ENCODE peak calls at places on chromosomes 7 and 10, in four cellular contexts. T is stomach, U is AG04450, W is HepG2. E is an unnamed sample.

GRCh38 chr10:93079663-93080349 is 6.1 kb downstream of the CYP26A1 start:
- DNase-seq in T (no peak), U (no peak), W (no peak), E (no peak)

GRCh38 chr7:156778668-156779067 is 114.3 kb downstream of the LMBR1 start:
- DNase-seq in T (no peak), U (no peak), W (no peak), E (no peak)

GRCh38 chr10:36063396-36063795 is 421.3 kb upstream of the FZD8 start:
- DNase-seq in T (no peak), U (no peak), W (no peak), E (no peak)

GRCh38 chr10:103117247-103117646 is 75.8 kb downstream of the NT5C2 start:
- DNase-seq in T (no peak), U (no peak), W (no peak), E (no peak)

GRCh38 chr10:62266611-62267010 is 2.0 kb downstream of the RTKN2 start:
- DNase-seq in T (no peak), U (no peak), W (no peak), E (no peak)

GRCh38 chr7:140062118-140062527 is 628 bp downstream of the PARP12 start:
- DNase-seq in T (no peak), U (no peak), W (no peak), E (peak)

GRCh38 chr10:18476283-18476682 is 175.1 kb downstream of the NSUN6 start:
- DNase-seq in T (no peak), U (no peak), W (no peak), E (no peak)

GRCh38 chr7:82441916-82442478 is 1.6 kb downstream of the CACNA2D1 start:
- DNase-seq in T (no peak), U (no peak), W (no peak), E (peak)

GRCh38 chr7:159040146-159040545 is 104.5 kb downstream of the VIPR2 start:
- DNase-seq in T (no peak), U (no peak), W (no peak), E (no peak)

GRCh38 chr7:106493041-106493731 is 167.8 kb downstream of the CCDC71L start:
- DNase-seq in T (peak), U (no peak), W (no peak), E (no peak)

GRCh38 chr7:112211348-112211907 is 4.9 kb downstream of the ZNF277 start:
- DNase-seq in T (no peak), U (no peak), W (peak), E (peak)

GRCh38 chr7:73856941-73857340 is 4.0 kb upstream of the TMEM270 start:
- DNase-seq in T (no peak), U (no peak), W (no peak), E (no peak)

GRCh38 chr10:8136745-8137144 is 82.3 kb downstream of the GATA3 start:
- DNase-seq in T (no peak), U (no peak), W (no peak), E (no peak)

GRCh38 chr10:122237326-122237725 is 33.8 kb upstream of the BTBD16 start:
- DNase-seq in T (no peak), U (no peak), W (no peak), E (no peak)

GRCh38 chr7:158327571-158328180 is 259.9 kb downstream of the PTPRN2 start:
- DNase-seq in T (no peak), U (no peak), W (no peak), E (no peak)

GRCh38 chr10:123865880-123866279 is 25.7 kb downstream of the CPXM2 start:
- DNase-seq in T (peak), U (no peak), W (no peak), E (no peak)

GRCh38 chr10:28429573-28430216 is 103.2 kb upstream of the WAC start:
- DNase-seq in T (no peak), U (no peak), W (peak), E (peak)

GRCh38 chr10:79241990-79242619 is 105.2 kb upstream of the PPIF start:
- DNase-seq in T (peak), U (no peak), W (no peak), E (peak)

GRCh38 chr7:138875794-138876193 is 77.8 kb upstream of the ATP6V0A4 start:
- DNase-seq in T (no peak), U (peak), W (no peak), E (peak)

GRCh38 chr7:116534790-116535189 is 10.0 kb downstream of the CAV1 start:
- DNase-seq in T (no peak), U (no peak), W (no peak), E (peak)

GRCh38 chr10:43585046-43585445 is 10.6 kb upstream of the ZNF239 start:
- DNase-seq in T (no peak), U (no peak), W (no peak), E (no peak)

GRCh38 chr10:58414270-58415041 is 29.2 kb downstream of the TFAM start:
- DNase-seq in T (no peak), U (peak), W (peak), E (peak)

GRCh38 chr10:14485986-14486385 is 155.3 kb upstream of the FRMD4A start:
- DNase-seq in T (no peak), U (no peak), W (no peak), E (no peak)

GRCh38 chr10:92238586-92239098 is 52.2 kb downstream of the CPEB3 start:
- DNase-seq in T (peak), U (no peak), W (peak), E (peak)

GRCh38 chr10:5683065-5683464 is 1.6 kb upstream of the TASOR2 start:
- DNase-seq in T (no peak), U (no peak), W (no peak), E (no peak)

GRCh38 chr7:13822678-13823077 is 166.8 kb downstream of the ETV1 start:
- DNase-seq in T (no peak), U (no peak), W (no peak), E (no peak)

GRCh38 chr10:36336315-36336714 is 694.2 kb upstream of the FZD8 start:
- DNase-seq in T (no peak), U (peak), W (no peak), E (peak)

GRCh38 chr10:83023647-83024046 is 1115.7 kb upstream of the GHITM start:
- DNase-seq in T (no peak), U (no peak), W (no peak), E (no peak)

GRCh38 chr10:480928-481551 is 208.4 kb downstream of the DIP2C start:
- DNase-seq in T (peak), U (no peak), W (no peak), E (peak)

GRCh38 chr10:7832060-7832459 is 13.8 kb downstream of the TAF3 start:
- DNase-seq in T (no peak), U (no peak), W (no peak), E (no peak)

GRCh38 chr10:103433858-103434257 is 18.3 kb downstream of the CALHM2 start:
- DNase-seq in T (no peak), U (no peak), W (no peak), E (peak)

GRCh38 chr7:157690058-157690832 is 353.4 kb downstream of the DNAJB6 start:
- DNase-seq in T (no peak), U (no peak), W (no peak), E (peak)

GRCh38 chr10:70847666-70848360 is 32.1 kb downstream of the SGPL1 start:
- DNase-seq in T (no peak), U (no peak), W (no peak), E (no peak)

GRCh38 chr7:81457858-81458522 is 311.9 kb downstream of the HGF start:
- DNase-seq in T (no peak), U (no peak), W (no peak), E (peak)

GRCh38 chr7:39621261-39621660 is 2.1 kb upstream of the RALA start:
- DNase-seq in T (no peak), U (peak), W (no peak), E (peak)

GRCh38 chr10:46255696-46256355 is 31.0 kb upstream of the ANTXRL start:
- DNase-seq in T (peak), U (no peak), W (peak), E (peak)

GRCh38 chr10:31134303-31134928 is 102.8 kb upstream of the ZNF438 start:
- DNase-seq in T (no peak), U (no peak), W (peak), E (peak)

GRCh38 chr7:149720372-149721083 is 52.9 kb downstream of the ZNF467 start:
- DNase-seq in T (peak), U (no peak), W (peak), E (peak)
- H3K4me3 ChIP-seq in T (no peak), U (no peak), W (peak), E (no peak)

DNA sequence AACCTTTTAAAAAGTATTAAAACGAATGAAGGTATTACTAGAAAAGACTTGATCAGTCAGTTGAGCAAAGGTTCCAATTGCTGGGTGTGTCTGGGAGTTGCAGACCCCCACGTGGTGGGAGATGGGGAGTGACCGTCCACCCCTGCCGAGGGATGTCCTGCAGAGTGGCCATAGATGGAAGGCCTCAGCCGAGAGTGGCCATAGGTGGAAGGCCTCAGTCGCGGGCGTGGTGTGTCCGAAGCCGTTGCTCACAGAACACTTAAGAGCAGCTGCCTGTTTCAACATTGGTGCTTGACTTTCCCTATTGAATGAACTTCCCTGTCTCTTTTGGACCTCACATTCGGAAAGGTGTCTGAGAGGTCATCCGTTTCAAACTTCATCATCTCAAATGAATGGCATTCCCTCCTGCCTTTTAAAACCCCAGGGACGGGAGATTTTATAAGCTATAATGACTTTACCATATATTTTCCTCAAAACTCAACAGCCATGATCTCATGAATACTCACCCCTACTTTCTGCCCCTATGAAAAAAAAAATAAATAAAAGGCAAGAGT is 69.5 kb downstream of the CAMK1D start:
- DNase-seq in T (no peak), U (no peak), W (no peak), E (no peak)
- H3K4me3 ChIP-seq in T (no peak), U (no peak), W (no peak), E (no peak)

DNA sequence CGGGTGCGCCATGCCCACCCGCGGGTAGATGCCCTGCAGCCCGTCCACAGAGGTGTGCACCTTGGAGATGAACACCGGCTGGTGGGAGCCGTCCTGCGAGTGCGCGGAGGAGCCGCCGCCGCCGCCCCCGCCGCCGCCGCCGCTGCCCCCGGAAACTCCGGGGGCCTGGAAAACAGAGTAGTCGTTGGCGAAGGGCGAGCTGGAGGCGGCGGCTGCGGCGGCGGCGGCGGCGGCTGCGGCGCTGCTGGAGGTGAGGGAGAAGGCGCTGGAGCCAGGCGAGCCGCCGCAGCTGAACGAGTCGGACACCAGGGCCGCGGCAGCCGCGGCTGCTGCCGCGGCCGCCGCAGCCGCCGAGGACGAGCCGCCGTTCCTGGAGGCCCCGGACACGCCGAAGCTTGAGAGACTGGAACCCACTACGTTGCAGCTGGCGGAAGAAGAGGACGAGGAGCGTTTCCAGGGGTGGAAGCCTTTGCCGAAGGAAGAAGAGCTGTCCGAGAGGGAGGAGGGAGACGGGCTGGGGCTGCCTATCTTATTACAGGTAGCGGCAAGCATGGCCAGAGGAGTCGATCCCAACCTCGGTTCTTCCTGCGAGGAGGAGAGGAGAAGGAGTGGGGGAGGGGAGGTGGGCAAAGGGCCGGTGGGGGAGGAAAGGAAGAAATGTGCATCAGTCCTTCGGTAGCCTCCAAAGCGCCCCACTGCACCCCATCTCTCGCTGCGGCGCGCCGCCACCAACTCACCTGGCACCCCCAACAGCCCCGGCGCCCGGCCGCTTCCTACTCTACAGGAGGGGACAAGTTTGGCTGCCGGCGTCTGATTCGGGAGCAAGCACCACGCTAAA is 1.3 kb downstream of the SP8 start:
- DNase-seq in T (peak), U (no peak), W (no peak), E (no peak)
- H3K4me3 ChIP-seq in T (peak), U (peak), W (peak), E (peak)

GRCh38 chr7:46937826-46938225 is 644.1 kb downstream of the TNS3 start:
- DNase-seq in T (no peak), U (no peak), W (no peak), E (no peak)

GRCh38 chr7:46939089-46939488 is 642.8 kb downstream of the TNS3 start:
- DNase-seq in T (no peak), U (no peak), W (no peak), E (no peak)

GRCh38 chr7:46939558-46939957 is 642.4 kb downstream of the TNS3 start:
- DNase-seq in T (no peak), U (no peak), W (no peak), E (no peak)

GRCh38 chr7:46942574-46942973 is 639.3 kb downstream of the TNS3 start:
- DNase-seq in T (no peak), U (no peak), W (no peak), E (no peak)

DNA sequence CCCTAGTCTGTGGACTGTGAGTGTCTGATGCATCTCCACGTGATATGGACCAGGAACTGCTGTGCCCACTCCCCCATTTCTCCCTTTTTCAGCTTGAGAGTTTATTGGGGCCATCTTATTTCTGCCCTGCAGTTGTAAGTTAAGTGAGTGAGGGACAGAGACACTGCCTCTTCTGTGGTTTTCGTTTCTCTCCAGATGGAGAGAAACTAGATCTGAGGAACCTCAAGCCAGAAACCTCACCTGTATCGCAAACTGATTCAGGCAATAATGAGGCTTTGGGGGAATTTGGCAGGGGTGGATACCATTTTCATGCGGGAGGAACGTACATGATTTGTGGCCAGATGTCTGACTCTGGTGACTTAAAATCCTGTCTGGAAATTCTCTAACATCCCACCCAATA is 641.7 kb downstream of the TNS3 start:
- DNase-seq in T (no peak), U (no peak), W (no peak), E (no peak)
- H3K4me3 ChIP-seq in T (no peak), U (no peak), W (no peak), E (no peak)

GRCh38 chr7:5296627-5297226 is 14.0 kb downstream of the SLC29A4 start:
- DNase-seq in T (no peak), U (no peak), W (no peak), E (no peak)

GRCh38 chr7:5296015-5296621 is 13.4 kb downstream of the SLC29A4 start:
- DNase-seq in T (no peak), U (no peak), W (no peak), E (no peak)

GRCh38 chr7:5294169-5294987 is 11.6 kb downstream of the SLC29A4 start:
- DNase-seq in T (no peak), U (no peak), W (peak), E (no peak)

GRCh38 chr7:5291301-5291700 is 8.6 kb downstream of the SLC29A4 start:
- DNase-seq in T (no peak), U (no peak), W (no peak), E (no peak)

GRCh38 chr7:5295039-5296014 is 12.6 kb downstream of the SLC29A4 start:
- DNase-seq in T (no peak), U (no peak), W (no peak), E (no peak)
- H3K4me3 ChIP-seq in T (no peak), U (no peak), W (no peak), E (no peak)

GRCh38 chr7:132655071-132655761 is 78.9 kb upstream of the PLXNA4 start:
- DNase-seq in T (peak), U (no peak), W (no peak), E (peak)
- H3K4me3 ChIP-seq in T (no peak), U (no peak), W (no peak), E (no peak)

GRCh38 chr7:130486114-130486962 is 5.5 kb upstream of the MEST start:
- DNase-seq in T (peak), U (no peak), W (peak), E (no peak)

GRCh38 chr7:130488376-130489139 is 3.3 kb upstream of the MEST start:
- DNase-seq in T (no peak), U (no peak), W (no peak), E (no peak)

GRCh38 chr7:130485734-130486113 is 6.2 kb upstream of the MEST start:
- DNase-seq in T (no peak), U (no peak), W (no peak), E (no peak)

GRCh38 chr7:130489140-130489967 is 2.5 kb upstream of the MEST start:
- DNase-seq in T (no peak), U (no peak), W (no peak), E (peak)

GRCh38 chr7:130486963-130487324 is 4.9 kb upstream of the MEST start:
- DNase-seq in T (no peak), U (no peak), W (no peak), E (no peak)
- H3K4me3 ChIP-seq in T (peak), U (no peak), W (peak), E (no peak)

DNA sequence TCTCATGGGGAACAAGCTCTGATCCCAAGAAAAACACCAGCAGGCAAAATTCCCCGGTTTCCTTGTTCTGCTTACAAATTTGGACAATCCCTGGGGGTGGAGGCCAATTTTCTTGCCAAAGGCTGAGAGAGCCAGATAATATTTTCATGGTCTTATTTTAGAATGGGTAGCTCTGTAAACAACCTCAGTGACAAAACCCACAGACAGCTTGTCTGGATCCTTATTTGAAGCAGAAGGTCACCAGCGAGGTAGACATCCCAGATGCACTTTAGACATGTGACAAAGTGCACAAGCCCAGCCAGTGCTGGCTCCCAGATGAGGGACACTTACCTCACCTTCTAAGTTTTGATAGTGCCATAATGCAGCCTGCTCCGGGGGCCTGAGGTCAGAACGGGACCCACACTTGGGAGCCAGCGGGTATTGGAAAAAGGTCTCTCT is 102.6 kb upstream of the DDC start:
- DNase-seq in T (no peak), U (no peak), W (no peak), E (peak)
- H3K4me3 ChIP-seq in T (no peak), U (no peak), W (no peak), E (no peak)

DNA sequence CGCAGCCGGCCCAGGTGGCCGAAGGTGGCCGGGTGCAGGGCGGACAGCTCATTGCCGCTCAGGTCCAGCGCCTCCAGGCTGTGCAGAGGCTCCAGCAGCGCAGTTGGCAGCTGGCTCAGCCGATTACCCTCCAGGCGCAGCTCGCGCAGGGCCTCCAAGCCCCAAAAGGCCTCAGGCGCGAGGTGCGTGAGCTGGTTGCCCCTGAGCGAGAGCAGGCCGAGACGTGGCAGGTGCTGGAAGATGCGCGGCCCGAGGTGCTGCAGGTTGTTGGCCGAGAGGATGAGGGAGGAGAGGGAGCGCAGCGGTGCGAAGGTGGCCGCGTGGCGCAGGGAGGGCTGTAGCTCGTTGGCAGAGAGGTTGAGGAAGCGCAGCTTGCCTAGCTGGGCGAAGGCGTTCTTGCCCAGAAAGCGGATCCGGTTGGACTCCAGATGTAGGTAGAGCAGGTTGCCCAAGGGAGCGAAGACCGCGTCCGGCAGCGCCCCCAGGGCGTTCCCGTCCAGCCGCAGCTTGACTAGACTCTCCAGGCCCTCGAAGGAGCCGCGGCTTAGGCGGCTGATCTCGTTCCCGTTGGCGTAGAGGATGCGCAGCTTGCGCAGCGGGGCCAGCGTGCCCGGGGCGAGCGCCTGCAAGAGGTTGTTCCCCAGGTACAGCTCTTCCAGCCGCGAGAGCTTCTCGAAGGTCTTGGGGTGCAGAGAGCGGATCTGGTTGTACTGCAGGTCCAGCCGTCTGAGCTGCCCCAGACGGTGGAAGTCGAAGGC is 887 bp downstream of the TRIL start:
- DNase-seq in T (no peak), U (no peak), W (no peak), E (peak)
- H3K4me3 ChIP-seq in T (peak), U (peak), W (peak), E (peak)

GRCh38 chr10:33229252-33229943 is 105.1 kb downstream of the NRP1 start:
- DNase-seq in T (no peak), U (no peak), W (no peak), E (peak)
- H3K4me3 ChIP-seq in T (no peak), U (no peak), W (no peak), E (no peak)

E was measured in cardiac fibroblast.